ENCODE peak calls at places on chromosomes 6 and 20, in six cellular contexts. S, A, W, F, H and D are unnamed samples.

GRCh38 chr6:332671-333070 is 40.4 kb downstream of the DUSP22 start:
- DNase-seq in W (no peak), H (no peak), A (peak; percentile 34), F (peak; percentile 20), S (no peak), D (no peak)

GRCh38 chr20:61903575-61904340 is 161.9 kb downstream of the TAF4 start:
- DNase-seq in W (no peak), H (no peak), A (no peak), F (no peak), S (no peak), D (no peak)

GRCh38 chr6:167109661-167110060 is 13.2 kb upstream of the CCR6 start:
- DNase-seq in A (no peak), H (no peak), S (no peak), F (no peak), W (no peak), D (no peak)

GRCh38 chr20:5863040-5863811 is 87.1 kb downstream of the TRMT6 start:
- DNase-seq in W (peak; percentile 14), H (no peak), F (peak; percentile 71), S (peak; percentile 19), A (no peak), D (no peak)

GRCh38 chr6:82040405-82041221 is 206.9 kb downstream of the IBTK start:
- DNase-seq in F (peak; percentile 24), H (no peak), A (no peak), W (no peak), S (no peak), D (no peak)

GRCh38 chr20:33674294-33675126 is at the start of gene NECAB3:
- DNase-seq in A (peak; percentile 93), H (peak; percentile 90), S (peak; percentile 86), F (peak; percentile 47), W (peak; percentile 83), D (peak; percentile 48)

GRCh38 chr20:47273591-47274235 is 82.8 kb downstream of the ZMYND8 start:
- DNase-seq in F (no peak), A (no peak), W (no peak), H (no peak), S (no peak), D (no peak)

GRCh38 chr6:143689852-143690251 is 12.1 kb downstream of the PHACTR2 start:
- DNase-seq in W (no peak), F (peak; percentile 54), H (no peak), S (no peak), A (no peak), D (no peak)

GRCh38 chr6:42120895-42121865 is 21.2 kb downstream of the C6orf132 start:
- DNase-seq in W (no peak), S (no peak), F (no peak), A (peak; percentile 51), H (no peak), D (no peak)

GRCh38 chr6:160010067-160010466 is 41.2 kb downstream of the IGF2R start:
- DNase-seq in A (no peak), H (no peak), S (no peak), W (peak; percentile 47), F (no peak), D (no peak)

GRCh38 chr6:73293331-73293730 is 30.3 kb upstream of the KHDC1 start:
- DNase-seq in W (no peak), A (no peak), F (no peak), S (no peak), H (no peak), D (no peak)

GRCh38 chr6:166942393-166943168 is 13.8 kb downstream of the RNASET2 start:
- DNase-seq in F (no peak), W (no peak), S (no peak), A (no peak), H (no peak), D (no peak)

GRCh38 chr6:107690864-107691661 is 133.1 kb downstream of the SCML4 start:
- DNase-seq in F (no peak), A (no peak), H (no peak), S (no peak), W (no peak), D (no peak)

GRCh38 chr6:139841794-139842215 is 467.4 kb upstream of the CITED2 start:
- DNase-seq in W (no peak), F (no peak), H (no peak), S (no peak), A (no peak), D (no peak)

GRCh38 chr6:114194362-114195343 is 148.2 kb downstream of the HS3ST5 start:
- DNase-seq in H (no peak), W (peak; percentile 40), F (peak; percentile 4), A (no peak), S (no peak), D (no peak)

DNA sequence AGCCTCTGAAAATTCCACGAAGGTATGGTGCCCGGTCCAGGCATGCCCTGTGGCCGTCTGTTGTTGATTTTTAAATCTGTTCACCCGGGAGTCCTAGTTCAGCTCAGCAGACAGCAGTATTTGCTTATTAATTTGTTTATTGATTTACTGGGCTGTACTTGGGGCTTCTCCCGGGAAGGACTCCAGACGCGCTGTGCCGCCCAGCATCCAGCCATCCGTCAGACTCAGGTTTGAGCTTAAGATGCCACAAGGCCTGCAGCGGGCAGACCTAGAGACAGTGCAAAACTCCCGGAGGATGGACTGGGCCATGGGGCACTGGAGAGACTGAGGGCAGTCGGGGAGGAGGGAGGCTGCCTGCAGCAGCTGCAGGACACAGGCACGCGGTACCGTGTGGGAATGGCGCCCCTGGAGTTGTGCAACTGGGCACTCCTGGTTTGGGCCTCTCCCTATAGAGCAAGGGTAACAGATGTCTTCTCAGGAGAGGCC is 17.3 kb upstream of the CCDC167 start:
- DNase-seq in S (no peak), W (no peak), A (no peak), F (no peak), H (no peak), D (no peak)
- H3K4me3 ChIP-seq in S (no peak overlapping the region), W (no peak overlapping the region), A (no peak overlapping the region), F (no peak overlapping the region), H (no peak overlapping the region), D (no peak overlapping the region)

GRCh38 chr20:21101453-21102251 is 4.5 kb downstream of the LINC00237 start:
- DNase-seq in F (no peak), S (no peak), W (no peak), A (peak; percentile 52), H (no peak), D (no peak)

GRCh38 chr20:21100590-21101452 is 5.3 kb downstream of the LINC00237 start:
- DNase-seq in S (no peak), F (no peak), W (peak; percentile 7), A (peak; percentile 48), H (no peak), D (no peak)

GRCh38 chr20:21102691-21103311 is 3.4 kb downstream of the LINC00237 start:
- DNase-seq in W (peak; percentile 39), H (no peak), S (peak; percentile 42), F (peak; percentile 35), A (peak; percentile 65), D (no peak)

GRCh38 chr20:21102252-21102609 is 3.9 kb downstream of the LINC00237 start:
- DNase-seq in S (no peak), H (no peak), W (no peak), A (no peak), F (no peak), D (no peak)

DNA sequence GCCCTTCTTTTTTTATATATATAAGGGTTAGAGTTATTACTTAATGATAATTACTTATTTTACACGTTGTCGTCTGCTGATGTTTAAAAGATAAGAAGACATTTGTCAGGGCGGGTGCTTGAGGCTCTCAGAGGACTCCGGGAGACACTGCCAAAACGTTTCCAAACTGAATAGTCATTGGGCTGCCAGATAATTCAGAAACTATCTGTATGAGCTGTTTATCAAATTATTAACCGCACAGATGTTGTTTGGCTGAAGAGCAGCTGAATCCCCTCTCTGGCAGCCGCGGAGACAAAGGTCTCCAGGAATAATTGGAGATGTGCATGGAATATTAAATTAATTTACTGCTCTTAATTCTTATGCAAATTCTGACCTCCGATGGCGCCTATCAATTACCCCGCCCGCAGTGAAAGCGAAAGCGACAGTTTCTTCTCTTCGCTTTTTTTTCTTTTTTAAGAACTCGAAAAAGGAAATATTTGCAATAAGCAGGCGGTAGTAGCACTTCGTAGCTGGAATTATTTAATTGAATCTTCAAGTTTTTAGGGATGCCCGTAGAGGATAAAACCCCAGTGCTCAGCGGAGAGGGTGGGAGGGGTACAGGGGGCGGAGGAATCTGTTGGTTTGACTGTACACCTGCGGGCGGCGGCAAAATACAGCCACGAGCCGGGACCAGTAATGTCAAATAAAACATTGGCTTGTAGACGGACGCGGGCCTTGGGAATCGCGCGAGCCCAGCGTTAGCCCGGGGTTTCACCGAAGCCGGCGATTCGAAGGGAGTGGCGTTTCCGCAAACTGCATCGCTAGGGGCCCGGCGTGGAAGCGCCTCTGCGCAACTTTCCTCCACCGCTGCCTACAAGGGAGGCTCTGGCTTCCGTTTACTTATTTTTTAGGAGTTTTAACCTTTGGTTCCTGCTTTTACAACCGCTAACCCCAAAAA is 6.2 kb downstream of the LINC00237 start:
- DNase-seq in H (no peak), S (peak; percentile 31), F (no peak), A (peak; percentile 59), W (peak; percentile 28), D (no peak)
- H3K4me3 ChIP-seq in H (peak overlapping the region; percentile 5), S (peak overlapping the region; percentile 21), F (peak overlapping the region; percentile 44), A (peak overlapping the region; percentile 41), W (peak overlapping the region; percentile 72), D (peak overlapping the region; percentile 72)

GRCh38 chr20:57137676-57138075 is 128.8 kb downstream of the BMP7 start:
- DNase-seq in S (no peak), A (no peak), W (no peak), F (no peak), H (no peak), D (no peak)

GRCh38 chr20:57140416-57140965 is 126.0 kb downstream of the BMP7 start:
- DNase-seq in W (no peak), H (no peak), S (no peak), F (no peak), A (no peak), D (no peak)

GRCh38 chr20:57141492-57141891 is 124.9 kb downstream of the BMP7 start:
- DNase-seq in W (no peak), H (no peak), F (no peak), A (no peak), S (no peak), D (no peak)

GRCh38 chr20:57138198-57138995 is 128.0 kb downstream of the BMP7 start:
- DNase-seq in H (no peak), F (no peak), S (no peak), A (no peak), W (no peak), D (no peak)

GRCh38 chr20:57139342-57140093 is 126.9 kb downstream of the BMP7 start:
- DNase-seq in S (no peak), W (no peak), H (no peak), A (no peak), F (no peak), D (no peak)
- H3K4me3 ChIP-seq in S (no peak overlapping the region), W (no peak overlapping the region), H (no peak overlapping the region), A (no peak overlapping the region), F (no peak overlapping the region), D (no peak overlapping the region)

GRCh38 chr6:71419217-71419953 is 130.8 kb downstream of the OGFRL1 start:
- DNase-seq in W (no peak), F (no peak), A (no peak), S (peak; percentile 31), H (no peak), D (no peak)
- H3K4me3 ChIP-seq in W (peak overlapping the region; percentile 91), F (peak overlapping the region; percentile 99), A (peak overlapping the region; percentile 60), S (peak overlapping the region; percentile 60), H (peak overlapping the region; percentile 80), D (peak overlapping the region; percentile 85)